ENCODE peak calls at places on chromosome 22, in six cellular contexts. Q, R, I, T, H and Z are unnamed samples. For H3K4me1 and H3K27me3, the result is how much of the 10 kb centered on the place peaks cover.

GRCh38 chr22:20783844-20784723 is 10.2 kb downstream of the SERPIND1 start:
- DNase-seq in R (peak), H (no peak), I (peak), Q (peak), T (no peak), Z (peak)

GRCh38 chr22:32805586-32805881 is 4.0 kb downstream of the TIMP3 start:
- DNase-seq in H (no peak), Q (no peak), T (no peak), R (no peak), I (no peak), Z (no peak)

GRCh38 chr22:50027639-50028537 is 15.3 kb upstream of the IL17REL start:
- DNase-seq in R (peak), I (no peak), H (peak), Q (no peak), T (no peak), Z (peak)

GRCh38 chr22:20027966-20028854 is 7.3 kb downstream of the TANGO2 start:
- DNase-seq in H (peak), T (no peak), I (peak), R (no peak), Q (no peak), Z (no peak)

GRCh38 chr22:27420817-27421361 is 380.7 kb downstream of the MN1 start:
- DNase-seq in Q (peak), I (peak), H (no peak), T (peak), R (peak), Z (peak)

GRCh38 chr22:38069372-38070249 is 12.4 kb downstream of the PICK1 start:
- DNase-seq in H (no peak), Q (peak), I (peak), T (peak), R (peak), Z (no peak)

GRCh38 chr22:39471421-39472141 is 14.8 kb downstream of the MGAT3 start:
- DNase-seq in T (no peak), I (peak), Q (peak), R (peak), H (peak), Z (no peak)

GRCh38 chr22:23179381-23180294 is 671 bp upstream of the BCR start:
- DNase-seq in R (no peak), I (peak), Q (peak), T (peak), H (no peak), Z (no peak)

GRCh38 chr22:38628444-38628843 is 27.7 kb downstream of the FAM227A start:
- DNase-seq in I (no peak), Q (no peak), T (no peak), H (no peak), R (no peak), Z (no peak)

GRCh38 chr22:36569999-36570398 is 41.0 kb upstream of the EIF3D start:
- DNase-seq in R (peak), T (no peak), Q (no peak), I (peak), H (no peak), Z (no peak)
- TF ChIP-seq CTCF in R (peak), T (no peak), Q (no peak), I (peak), H (no peak), Z (peak)

DNA sequence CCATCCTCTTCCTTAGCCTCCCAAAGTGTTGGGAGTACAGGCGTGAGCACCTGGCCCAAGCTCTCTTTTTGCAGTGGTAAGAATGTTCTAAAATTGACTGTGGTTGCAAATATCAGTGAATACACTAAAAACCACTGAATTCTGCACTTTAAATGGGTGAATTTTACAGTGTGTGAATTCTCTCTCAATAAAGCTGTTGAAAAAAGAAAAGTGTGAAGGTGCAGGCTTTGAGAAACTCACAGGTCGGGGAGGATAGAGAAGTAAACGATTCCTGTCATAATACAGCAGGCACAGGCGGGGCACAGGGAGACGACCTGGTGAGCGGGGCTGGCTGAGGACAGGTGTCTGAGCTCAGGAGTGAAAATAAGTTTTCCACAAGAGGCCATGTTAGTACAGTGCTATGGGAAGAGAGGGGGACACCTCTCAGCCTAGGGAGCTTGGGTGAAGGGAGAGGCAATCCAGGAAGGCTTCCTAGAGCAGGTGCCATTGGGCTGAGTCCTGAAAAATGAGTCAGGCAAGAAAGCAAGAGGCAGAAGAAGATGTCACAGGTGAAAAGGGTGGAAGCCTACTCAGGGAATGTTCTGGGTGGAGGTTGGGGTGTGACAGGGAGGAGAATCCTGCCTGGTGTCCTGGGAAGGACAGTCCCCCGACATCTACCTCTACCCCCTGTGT is 26.1 kb downstream of the LIF start:
- DNase-seq in R (no peak), T (no peak), Q (no peak), I (no peak), H (no peak), Z (no peak)
- H3K4me1 ChIP-seq in R (under half), T (under half), Q (under half), I (under half), H (under half), Z (under half)

GRCh38 chr22:25208743-25209505 is 9.3 kb downstream of the CRYBB3 start:
- DNase-seq in Q (no peak), R (no peak), T (no peak), H (peak), I (no peak), Z (no peak)
- H3K27me3 ChIP-seq in Q (under half), R (under half), T (under half), H (under half), I (under half), Z (under half)

GRCh38 chr22:44680058-44680457 is 21.9 kb upstream of the PRR5 start:
- DNase-seq in I (no peak), R (no peak), H (no peak), T (no peak), Q (no peak), Z (no peak)

GRCh38 chr22:44678980-44679647 is 22.9 kb upstream of the PRR5 start:
- DNase-seq in Q (no peak), R (no peak), I (no peak), T (no peak), H (no peak), Z (no peak)

GRCh38 chr22:44676441-44677298 is 25.3 kb upstream of the PRR5 start:
- DNase-seq in R (peak), Q (peak), I (peak), T (no peak), H (peak), Z (no peak)

GRCh38 chr22:44678245-44678979 is 23.6 kb upstream of the PRR5 start:
- DNase-seq in H (no peak), Q (no peak), T (no peak), I (no peak), R (no peak), Z (no peak)

DNA sequence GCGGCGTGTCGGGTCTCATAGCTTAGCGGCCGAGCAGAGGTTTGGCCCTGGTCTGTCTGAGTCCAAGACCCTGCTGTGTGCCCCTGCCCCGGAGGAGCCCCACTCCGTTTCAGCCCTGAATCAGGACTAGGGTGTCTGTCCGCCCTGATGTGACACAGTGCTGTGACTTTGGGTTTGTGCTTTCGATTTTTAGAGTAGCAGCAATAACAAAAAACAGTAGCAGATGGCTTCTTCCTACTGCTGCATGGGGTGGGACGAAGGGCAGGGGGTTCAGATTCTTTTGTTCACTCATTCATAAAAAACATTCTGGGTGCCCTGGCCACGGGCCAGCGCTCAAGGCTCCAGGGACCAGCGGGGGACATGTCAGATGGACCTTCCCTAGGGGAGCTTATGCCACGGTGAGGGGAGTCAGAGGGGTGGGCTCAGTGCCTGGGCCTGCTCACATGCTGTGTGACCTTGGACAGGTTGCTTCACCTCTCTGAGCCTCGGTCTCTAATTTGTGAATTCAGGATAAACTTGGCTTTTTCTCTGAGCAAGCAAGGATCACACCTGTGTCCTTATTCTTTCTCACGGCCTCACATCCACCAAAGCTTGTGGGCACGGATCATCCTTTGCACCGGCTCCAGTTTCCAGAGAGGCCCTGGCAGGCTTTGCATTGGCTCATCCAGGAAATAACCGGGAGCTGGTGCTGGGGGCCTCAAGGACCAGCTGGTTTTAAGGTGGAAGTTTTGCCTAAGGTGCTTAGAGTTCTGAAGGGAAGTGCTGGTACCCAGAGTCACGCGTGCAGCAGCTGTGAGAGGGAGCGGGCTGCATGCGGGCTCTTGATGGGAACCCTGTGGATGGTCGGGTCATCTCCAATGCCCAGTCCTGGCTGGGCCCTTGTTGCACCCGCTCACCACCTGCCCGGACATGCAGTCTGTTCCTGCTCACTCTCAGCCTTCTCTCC is 24.4 kb upstream of the PRR5 start:
- DNase-seq in R (no peak), I (no peak), T (no peak), Q (no peak), H (no peak), Z (no peak)
- TF ChIP-seq CTCF in R (no peak), I (no peak), T (no peak), Q (no peak), H (no peak), Z (no peak)

GRCh38 chr22:45785458-45785857 is 113.8 kb downstream of the ATXN10 start:
- DNase-seq in R (peak), H (no peak), I (no peak), T (no peak), Q (peak), Z (peak)

GRCh38 chr22:45784357-45785277 is 113.0 kb downstream of the ATXN10 start:
- DNase-seq in I (no peak), Q (no peak), T (no peak), H (no peak), R (no peak), Z (no peak)

GRCh38 chr22:45783690-45784089 is 112.1 kb downstream of the ATXN10 start:
- DNase-seq in R (no peak), Q (no peak), T (no peak), I (no peak), H (no peak), Z (no peak)

GRCh38 chr22:45788530-45788929 is 116.9 kb downstream of the ATXN10 start:
- DNase-seq in Q (no peak), R (no peak), H (no peak), I (no peak), T (no peak), Z (no peak)

GRCh38 chr22:45787770-45788169 is 116.1 kb downstream of the ATXN10 start:
- DNase-seq in I (no peak), H (no peak), Q (no peak), T (no peak), R (peak), Z (no peak)
- H3K4me1 ChIP-seq in I (under half), H (under half), Q (under half), T (under half), R (under half), Z (under half)

GRCh38 chr22:42341779-42342178 is 71.3 kb upstream of the TCF20 start:
- DNase-seq in R (no peak), T (no peak), Q (no peak), H (no peak), I (no peak), Z (no peak)

GRCh38 chr22:42343136-42343484 is 72.7 kb upstream of the TCF20 start:
- DNase-seq in Q (no peak), H (no peak), R (no peak), I (no peak), T (no peak), Z (no peak)

GRCh38 chr22:42340695-42341383 is 70.4 kb upstream of the TCF20 start:
- DNase-seq in T (no peak), R (no peak), H (no peak), I (no peak), Q (no peak), Z (no peak)

GRCh38 chr22:42343551-42344081 is 73.2 kb upstream of the TCF20 start:
- DNase-seq in H (no peak), R (no peak), T (no peak), Q (no peak), I (no peak), Z (no peak)

DNA sequence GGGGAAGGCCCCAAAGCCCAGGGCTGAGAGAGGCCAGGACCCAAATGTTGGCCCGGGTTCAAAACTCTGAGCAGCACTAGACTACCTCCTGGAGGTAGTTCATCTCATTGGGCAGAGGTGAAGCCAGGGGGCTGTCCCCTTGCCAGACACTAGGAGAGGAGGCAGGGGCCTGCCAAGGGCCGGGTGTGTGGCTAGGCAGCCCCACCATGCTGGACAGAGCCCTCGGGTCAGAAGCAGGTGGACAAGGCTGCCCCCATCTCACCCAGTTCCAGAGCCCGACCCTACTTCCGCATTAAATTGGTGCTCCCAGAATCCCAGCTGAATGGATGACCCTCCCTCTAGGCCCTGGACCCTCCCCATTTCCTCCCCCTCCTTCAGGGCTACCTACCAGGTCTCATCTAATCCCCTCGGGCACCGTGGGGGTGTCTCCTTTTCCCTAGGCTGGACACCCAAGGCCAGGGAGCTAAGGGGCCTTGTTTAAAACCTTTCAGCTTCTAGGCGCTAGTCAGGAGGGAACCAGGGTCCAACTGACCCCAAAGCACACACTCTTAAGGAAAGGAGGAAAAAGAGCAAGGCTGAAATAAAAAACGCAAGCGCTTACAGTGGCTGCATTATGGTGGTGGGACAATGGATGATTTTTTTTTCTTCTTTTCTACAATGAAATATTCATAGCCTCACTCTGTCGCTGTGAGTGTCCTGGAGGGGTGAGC is 72.1 kb upstream of the TCF20 start:
- DNase-seq in T (no peak), H (no peak), Q (no peak), R (no peak), I (no peak), Z (no peak)
- H3K27me3 ChIP-seq in T (under half), H (under half), Q (under half), R (under half), I (under half), Z (under half)

GRCh38 chr22:22127100-22127499 is 117.5 kb upstream of the VPREB1 start:
- DNase-seq in T (no peak), I (no peak), H (no peak), Q (no peak), R (no peak), Z (no peak)

GRCh38 chr22:22128440-22128839 is 116.1 kb upstream of the VPREB1 start:
- DNase-seq in T (no peak), R (no peak), H (no peak), Q (no peak), I (no peak), Z (no peak)

GRCh38 chr22:22130956-22131355 is 113.6 kb upstream of the VPREB1 start:
- DNase-seq in H (no peak), Q (no peak), R (no peak), T (no peak), I (no peak), Z (no peak)

GRCh38 chr22:22125579-22126468 is 118.8 kb upstream of the VPREB1 start:
- DNase-seq in I (no peak), H (no peak), T (no peak), R (no peak), Q (no peak), Z (no peak)

GRCh38 chr22:22129387-22129786 is 115.2 kb upstream of the VPREB1 start:
- DNase-seq in Q (no peak), T (no peak), I (no peak), R (no peak), H (no peak), Z (no peak)
- TF ChIP-seq CTCF in Q (no peak), T (no peak), I (no peak), R (no peak), H (no peak), Z (no peak)